ENCODE peak calls at places on chromosomes 12 and 14, in four cellular contexts. L is hepatocyte, P is astrocyte, R is OCI-LY7. Q is an unnamed sample.
A peak's percentile ranks its signal among the peaks of the same experiment; 100 is the strongest.

GRCh38 chr14:91681893-91682563 is 49.9 kb downstream of the CATSPERB start:
- DNase-seq in R (no peak), L (no peak), P (no peak), Q (no peak)

GRCh38 chr12:2682301-2683282 is 112.2 kb upstream of the FKBP4 start:
- DNase-seq in P (peak; percentile 20), R (peak; percentile 55), L (peak; percentile 44), Q (peak; percentile 61)

GRCh38 chr14:68124885-68125731 is 305.5 kb downstream of the RAD51B start:
- DNase-seq in P (peak; percentile 89), R (no peak), L (peak; percentile 38), Q (no peak)

GRCh38 chr14:86124328-86124727 is 594.4 kb downstream of the FLRT2 start:
- DNase-seq in L (no peak), R (no peak), P (no peak), Q (no peak)

GRCh38 chr14:97138801-97139200 is 341.6 kb downstream of the VRK1 start:
- DNase-seq in R (no peak), P (no peak), L (no peak), Q (no peak)

GRCh38 chr14:75335588-75335987 is 57.0 kb downstream of the FOS start:
- DNase-seq in R (no peak), L (no peak), P (no peak), Q (no peak)

GRCh38 chr12:58850826-58851225 is 69.5 kb downstream of the LRIG3 start:
- DNase-seq in P (peak; percentile 75), L (no peak), R (no peak), Q (no peak)

GRCh38 chr14:80764921-80765507 is 176.5 kb downstream of the CEP128 start:
- DNase-seq in R (no peak), L (no peak), P (no peak), Q (no peak)

GRCh38 chr14:53979747-53980642 is 23.4 kb upstream of the BMP4 start:
- DNase-seq in R (no peak), P (peak; percentile 85), L (no peak), Q (no peak)

GRCh38 chr12:121278450-121279375 is 17.8 kb downstream of the CAMKK2 start:
- DNase-seq in R (no peak), L (no peak), P (peak; percentile 36), Q (no peak)

GRCh38 chr14:64539186-64539552 is 1.4 kb upstream of the HSPA2 start:
- DNase-seq in R (no peak), L (no peak), P (peak; percentile 31), Q (no peak)

GRCh38 chr12:104877107-104877705 is 80.9 kb downstream of the SLC41A2 start:
- DNase-seq in L (peak; percentile 46), P (peak; percentile 12), R (peak; percentile 44), Q (no peak)

GRCh38 chr12:6303046-6303445 is 7.4 kb upstream of the PLEKHG6 start:
- DNase-seq in L (no peak), P (no peak), R (no peak), Q (no peak)

GRCh38 chr14:92539875-92540274 is 26.3 kb downstream of the RIN3 start:
- DNase-seq in R (peak; percentile 41), P (no peak), L (no peak), Q (no peak)

GRCh38 chr12:76706761-76707160 is 57.2 kb upstream of the ZDHHC17 start:
- DNase-seq in L (no peak), P (peak; percentile 42), R (no peak), Q (no peak)

GRCh38 chr14:91835920-91836843 is 31.2 kb downstream of the TC2N start:
- DNase-seq in R (peak; percentile 8), P (no peak), L (peak; percentile 96), Q (no peak)

GRCh38 chr12:91910871-91911388 is 234.7 kb downstream of the BTG1 start:
- DNase-seq in P (no peak), L (no peak), R (peak; percentile 5), Q (no peak)

GRCh38 chr12:105841880-105842279 is 296.9 kb downstream of the NUAK1 start:
- DNase-seq in P (no peak), L (no peak), R (no peak), Q (no peak)

GRCh38 chr14:103398427-103399195 is 13.4 kb downstream of the MARK3 start:
- DNase-seq in R (no peak), P (peak; percentile 49), L (no peak), Q (no peak)

GRCh38 chr14:68230941-68231717 is 411.6 kb downstream of the RAD51B start:
- DNase-seq in L (no peak), R (no peak), P (peak; percentile 70), Q (no peak)

GRCh38 chr14:105866841-105867321 is 340.5 kb downstream of the TMEM121 start:
- DNase-seq in R (no peak), P (no peak), L (no peak), Q (no peak)

GRCh38 chr12:75779891-75780501 is 251.6 kb downstream of the PHLDA1 start:
- DNase-seq in R (no peak), L (no peak), P (no peak), Q (no peak)

GRCh38 chr12:132578118-132578517 is 32.3 kb downstream of the LRCOL1 start:
- DNase-seq in P (no peak), L (no peak), R (no peak), Q (no peak)
- H4K20me1 ChIP-seq in P (peaks cover 10% of the 10 kb centered on the region), L (peaks cover 8% of the 10 kb centered on the region), R (no peaks in the 10 kb centered on the region), Q (no peaks in the 10 kb centered on the region)

GRCh38 chr12:124739953-124740561 is 123.6 kb downstream of the SCARB1 start:
- DNase-seq in R (no peak), L (no peak), P (no peak), Q (no peak)
- H3K4me2 ChIP-seq in R (no peak overlapping the region), L (no peak overlapping the region), P (peak overlapping the region; percentile 57), Q (no peak overlapping the region)

DNA sequence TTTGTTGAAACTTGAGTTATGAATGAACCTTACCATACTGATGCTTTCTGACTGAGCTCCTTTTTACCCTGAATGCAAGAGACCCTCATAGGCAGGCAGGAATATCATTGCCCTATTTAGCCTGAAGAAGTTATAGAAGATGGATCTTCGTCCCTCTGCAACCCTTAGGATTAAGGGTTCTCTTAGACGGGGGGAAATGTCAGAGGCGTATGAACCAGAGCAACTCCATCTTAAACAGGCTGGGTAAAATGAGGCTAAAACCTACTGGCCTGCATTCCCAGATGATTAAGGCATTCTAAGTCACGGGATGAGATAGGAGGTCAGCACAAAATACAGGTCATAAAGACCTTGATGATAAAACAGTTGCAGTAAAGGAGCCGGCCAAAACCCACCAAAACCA is 7.5 kb downstream of the ATF1 start:
- DNase-seq in R (no peak), P (no peak), L (no peak), Q (no peak)
- H4K20me1 ChIP-seq in R (no peaks in the 10 kb centered on the region), P (peaks cover 43% of the 10 kb centered on the region), L (peaks cover 10% of the 10 kb centered on the region), Q (no peaks in the 10 kb centered on the region)

GRCh38 chr12:109504068-109504467 is 26.6 kb downstream of the UBE3B start:
- DNase-seq in R (no peak), P (no peak), L (no peak), Q (no peak)
- H3K4me2 ChIP-seq in R (no peak overlapping the region), P (no peak overlapping the region), L (no peak overlapping the region), Q (no peak overlapping the region)

GRCh38 chr12:65923228-65923627 is 98.9 kb downstream of the HMGA2 start:
- DNase-seq in L (no peak), P (no peak), R (peak; percentile 3), Q (no peak)

GRCh38 chr12:65922077-65922476 is 97.8 kb downstream of the HMGA2 start:
- DNase-seq in L (no peak), R (no peak), P (no peak), Q (no peak)

GRCh38 chr12:65926119-65927004 is 102.1 kb downstream of the HMGA2 start:
- DNase-seq in L (peak; percentile 26), R (no peak), P (no peak), Q (no peak)

GRCh38 chr12:65929641-65930040 is 105.4 kb downstream of the HMGA2 start:
- DNase-seq in P (no peak), R (no peak), L (no peak), Q (no peak)

DNA sequence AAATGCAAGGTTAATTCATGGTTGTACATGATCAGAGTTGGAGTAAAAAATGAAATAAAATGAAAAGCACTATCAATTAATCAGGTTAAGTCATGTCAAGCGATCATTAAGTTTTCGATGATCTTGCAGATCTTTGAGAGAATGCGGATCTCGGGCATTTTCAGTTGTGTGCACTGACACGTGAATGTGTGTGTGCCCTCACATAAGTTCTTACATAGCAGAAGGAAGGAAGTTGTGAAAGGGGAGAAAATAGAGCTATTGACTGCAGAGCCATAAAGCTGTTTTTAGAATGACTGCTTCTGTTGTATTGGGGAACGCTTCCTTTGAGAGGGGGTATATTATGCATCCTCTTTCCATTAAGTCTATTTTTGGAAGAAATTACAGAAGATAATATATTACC is 101.3 kb downstream of the HMGA2 start:
- DNase-seq in P (no peak), R (no peak), L (no peak), Q (no peak)
- H4K20me1 ChIP-seq in P (peaks cover 66% of the 10 kb centered on the region), R (no peaks in the 10 kb centered on the region), L (no peaks in the 10 kb centered on the region), Q (no peaks in the 10 kb centered on the region)